ENCODE peak calls at places on chromosomes 5 and 9, in four cellular contexts. U, C, V and S are unnamed samples.

GRCh38 chr5:147560982-147561381 is 51.1 kb upstream of the DPYSL3 start:
- DNase-seq in C (no peak), U (no peak), V (no peak), S (no peak)

GRCh38 chr5:64874753-64875152 is 106.0 kb downstream of the CWC27 start:
- DNase-seq in V (no peak), C (no peak), U (no peak), S (no peak)

GRCh38 chr5:10124287-10124686 is 125.4 kb downstream of the ATPSCKMT start:
- DNase-seq in V (no peak), C (no peak), U (no peak), S (no peak)

GRCh38 chr5:131976414-131977211 is 31.1 kb upstream of the MEIKIN start:
- DNase-seq in U (no peak), C (no peak), V (no peak), S (no peak)

GRCh38 chr5:135439426-135440205 is 7.5 kb downstream of the DCANP1 start:
- DNase-seq in C (no peak), U (no peak), V (no peak), S (peak)

GRCh38 chr5:115116001-115116400 is 53.7 kb downstream of the TRIM36 start:
- DNase-seq in U (no peak), C (no peak), V (no peak), S (no peak)

GRCh38 chr5:42990892-42991291 is 49.2 kb downstream of the ANXA2R start:
- DNase-seq in C (no peak), V (no peak), U (no peak), S (no peak)

GRCh38 chr9:77961541-77961940 is 70.1 kb downstream of the GNAQ start:
- DNase-seq in V (no peak), U (no peak), C (no peak), S (no peak)

GRCh38 chr5:52787600-52788504 is at the start of the genes ITGA1 and PELO:
- DNase-seq in C (peak), U (peak), V (peak), S (peak)

GRCh38 chr5:82164957-82165698 is 113.0 kb downstream of the RPS23 start:
- DNase-seq in V (peak), U (peak), C (no peak), S (no peak)

GRCh38 chr5:112203229-112203628 is 215.8 kb downstream of the EPB41L4A start:
- DNase-seq in C (no peak), V (no peak), U (no peak), S (no peak)

GRCh38 chr9:73753171-73753570 is 601.5 kb downstream of the ANXA1 start:
- DNase-seq in U (no peak), V (no peak), C (no peak), S (no peak)

GRCh38 chr5:108361771-108362170 is 20.1 kb downstream of the FBXL17 start:
- DNase-seq in V (no peak), C (no peak), U (no peak), S (no peak)

GRCh38 chr5:133820516-133820915 is 147.9 kb downstream of the C5orf15 start:
- DNase-seq in U (no peak), V (no peak), C (no peak), S (no peak)

GRCh38 chr5:115372121-115372520 is 75.7 kb upstream of the CCDC112 start:
- DNase-seq in V (no peak), C (no peak), U (no peak), S (no peak)

GRCh38 chr5:159504857-159505304 is 174.6 kb upstream of the IL12B start:
- DNase-seq in C (no peak), U (peak), V (no peak), S (no peak)

GRCh38 chr9:123998970-123999621 is 12.5 kb upstream of the LHX2 start:
- DNase-seq in C (no peak), U (no peak), V (no peak), S (no peak)

GRCh38 chr5:16507716-16508115 is 42.1 kb upstream of the ZNF622 start:
- DNase-seq in C (no peak), U (no peak), V (no peak), S (no peak)

GRCh38 chr9:16039103-16039987 is 486.5 kb downstream of the CCDC171 start:
- DNase-seq in V (no peak), U (peak), C (no peak), S (no peak)
- TF ChIP-seq CTCF in V (no peak), U (peak), C (peak), S (no peak)

GRCh38 chr9:35729700-35730485 is 2.1 kb downstream of the TLN1 start:
- DNase-seq in V (no peak), U (peak), C (peak), S (peak)

GRCh38 chr9:35727676-35728040 is 4.3 kb downstream of the TLN1 start:
- DNase-seq in U (no peak), V (no peak), C (no peak), S (no peak)

GRCh38 chr9:35729101-35729500 is 2.9 kb downstream of the TLN1 start:
- DNase-seq in V (no peak), C (no peak), U (no peak), S (no peak)

GRCh38 chr9:35726876-35727438 is 5.0 kb downstream of the TLN1 start:
- DNase-seq in C (no peak), U (peak), V (no peak), S (no peak)

GRCh38 chr9:35728041-35728971 is 3.7 kb downstream of the TLN1 start:
- DNase-seq in C (peak), U (peak), V (peak), S (peak)
- TF ChIP-seq POLR2A in C (peak), U (peak), V (peak), S (no peak)

DNA sequence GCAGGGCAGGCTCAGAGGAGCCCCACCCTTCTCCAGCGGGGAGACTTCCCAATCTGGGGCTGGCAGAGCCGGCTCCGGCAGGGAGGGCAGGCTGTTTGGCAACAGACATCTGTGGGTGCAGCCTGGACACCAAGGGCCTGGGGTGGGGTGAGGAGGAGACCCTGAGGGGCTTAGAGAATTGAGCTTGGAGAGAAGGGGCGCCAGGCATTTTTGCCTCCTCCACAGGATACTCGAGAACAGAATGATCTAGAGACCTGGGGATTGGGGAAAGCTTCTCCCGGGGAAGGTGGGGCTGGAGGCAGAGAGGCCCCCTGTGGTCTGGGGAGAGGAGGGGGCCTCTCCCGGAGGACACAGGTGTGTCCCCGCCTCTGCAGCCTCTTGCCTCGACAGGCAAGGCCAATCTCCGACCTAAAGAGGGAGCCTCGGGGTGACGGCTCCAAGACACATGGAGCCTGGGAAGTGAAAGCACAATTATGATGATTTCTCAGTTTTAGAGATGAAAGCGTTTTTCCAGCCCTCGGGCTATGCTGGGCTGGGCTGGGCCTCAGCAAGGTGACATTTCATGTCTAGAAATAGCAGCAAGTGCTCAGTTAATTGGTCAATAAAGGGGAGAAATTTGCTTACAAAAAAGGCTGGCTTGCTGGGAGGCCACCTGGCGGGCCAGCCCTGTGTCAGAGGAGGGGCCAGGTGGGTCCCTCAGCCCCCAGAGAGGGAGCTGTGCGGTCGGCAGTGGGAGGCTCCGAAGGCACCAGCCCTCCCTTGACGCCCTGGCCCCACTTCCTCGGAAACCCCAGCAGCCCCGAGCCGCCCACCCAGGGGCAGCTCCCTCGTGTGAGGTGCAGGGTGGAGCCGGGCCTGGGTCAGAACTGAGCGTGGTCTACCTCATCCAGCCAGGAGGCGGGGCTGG is 8.2 kb downstream of the LHX3 start:
- DNase-seq in U (no peak), C (no peak), V (no peak), S (no peak)
- TF ChIP-seq CTCF in U (no peak), C (no peak), V (no peak), S (no peak)

DNA sequence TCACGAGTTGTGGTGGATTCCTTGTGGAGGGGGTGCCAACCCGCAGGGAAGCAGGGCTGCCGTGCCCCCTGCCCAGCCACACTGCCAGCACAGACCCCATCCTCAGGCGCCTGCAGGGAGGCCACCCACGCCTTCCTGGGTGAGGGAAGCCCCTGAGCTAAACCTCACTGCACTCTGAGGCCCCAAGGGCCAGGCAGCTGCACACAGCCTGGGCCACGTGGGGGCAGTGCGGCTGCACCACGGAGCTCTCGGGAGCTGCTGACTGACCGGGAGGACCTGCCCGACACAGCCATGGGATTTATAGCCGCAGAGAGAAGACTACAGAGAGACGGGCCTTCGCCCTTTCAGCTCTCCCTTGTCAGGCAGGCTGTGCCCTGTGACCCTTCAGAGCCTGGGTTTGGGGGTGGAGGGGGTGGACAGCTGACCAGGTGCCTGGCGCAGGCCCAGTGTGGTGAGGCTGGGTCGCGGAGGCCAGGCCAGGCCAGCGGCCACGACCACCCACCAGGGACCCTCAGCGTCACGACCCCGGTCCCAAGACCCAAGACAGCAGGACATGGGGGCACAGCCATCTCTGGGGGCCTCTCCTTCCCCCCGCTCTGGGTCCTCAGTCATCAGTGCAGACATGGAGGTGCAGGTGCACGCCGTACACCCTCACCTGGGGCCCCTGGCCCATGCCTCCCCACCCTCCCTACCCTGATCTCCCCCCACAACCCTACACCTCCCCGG is 4.3 kb upstream of the AHRR start:
- DNase-seq in U (no peak), V (no peak), C (peak), S (no peak)
- TF ChIP-seq POLR2A in U (no peak), V (no peak), C (no peak), S (no peak)

DNA sequence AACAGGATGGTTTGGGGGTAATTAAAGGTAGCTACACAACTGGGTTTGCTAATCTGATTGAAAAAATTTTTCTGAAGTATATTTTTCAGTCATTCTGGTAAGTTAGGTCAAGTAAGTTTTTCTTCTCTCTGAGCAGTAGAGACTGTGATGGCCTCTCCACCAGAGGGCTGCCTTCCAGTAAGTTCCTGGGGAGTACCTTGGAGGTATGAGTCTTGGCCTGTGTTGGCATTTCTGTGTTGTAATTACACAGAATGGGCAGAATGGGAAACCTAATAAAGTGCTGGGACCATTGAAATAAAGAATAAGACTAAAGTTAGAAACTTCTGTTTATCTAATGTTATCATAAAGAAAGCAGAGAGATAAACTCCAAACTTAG is 430.8 kb downstream of the ARHGEF28 start:
- DNase-seq in V (peak), C (no peak), U (no peak), S (no peak)
- TF ChIP-seq CTCF in V (peak), C (peak), U (peak), S (no peak)

GRCh38 chr9:6645153-6646027 is at the start of gene GLDC:
- DNase-seq in C (peak), U (no peak), V (peak), S (no peak)
- TF ChIP-seq POLR2A in C (peak), U (no peak), V (peak), S (no peak)